ENCODE peak calls at places on chromosomes 2 and 18, in ten cellular contexts. One of them, this sample, is unnamed.

GRCh38 chr18:55586841-55587240 is 1.2 kb downstream of the TCF4 start:
- DNase-seq in KG1: no peak
- DNase-seq in RPMI7951: peak
- DNase-seq in nephron progenitor cell: no peak
- DNase-seq in stimulated activated CD4-positive, alpha-beta T cell treated with anti-CD3 and anti-CD28 coated beads, Interleukin-4, amount 100 ng/mL, for 48 hours: no peak
- DNase-seq in activated T-cell treated with anti-CD3 and anti-CD28 coated beads for 1 hour: no peak
- DNase-seq in NCI-H1092 treated with DMSO at 0.1 percent for 48 hours: peak
- DNase-seq in HCEC 1CT: peak
- DNase-seq in cardiac fibroblast: peak
- DNase-seq in substantia nigra: no peak
- DNase-seq in this sample: no peak

GRCh38 chr2:63051795-63052333 is 1.2 kb downstream of the OTX1 start:
- DNase-seq in NCI-H1092 treated with DMSO at 0.1 percent for 48 hours: no peak
- DNase-seq in cardiac fibroblast: no peak
- DNase-seq in HCEC 1CT: no peak
- DNase-seq in stimulated activated CD4-positive, alpha-beta T cell treated with anti-CD3 and anti-CD28 coated beads, Interleukin-4, amount 100 ng/mL, for 48 hours: no peak
- DNase-seq in substantia nigra: no peak
- DNase-seq in nephron progenitor cell: peak
- DNase-seq in RPMI7951: no peak
- DNase-seq in KG1: no peak
- DNase-seq in activated T-cell treated with anti-CD3 and anti-CD28 coated beads for 1 hour: no peak
- DNase-seq in this sample: no peak

GRCh38 chr18:2656237-2657042 is 914 bp downstream of the SMCHD1 start:
- DNase-seq in cardiac fibroblast: peak
- DNase-seq in HCEC 1CT: peak
- DNase-seq in NCI-H1092 treated with DMSO at 0.1 percent for 48 hours: peak
- DNase-seq in KG1: no peak
- DNase-seq in substantia nigra: peak
- DNase-seq in stimulated activated CD4-positive, alpha-beta T cell treated with anti-CD3 and anti-CD28 coated beads, Interleukin-4, amount 100 ng/mL, for 48 hours: peak
- DNase-seq in RPMI7951: peak
- DNase-seq in activated T-cell treated with anti-CD3 and anti-CD28 coated beads for 1 hour: peak
- DNase-seq in nephron progenitor cell: peak
- DNase-seq in this sample: no peak

GRCh38 chr2:96952016-96952750 is 34.2 kb downstream of the FAM178B start:
- DNase-seq in NCI-H1092 treated with DMSO at 0.1 percent for 48 hours: no peak
- DNase-seq in stimulated activated CD4-positive, alpha-beta T cell treated with anti-CD3 and anti-CD28 coated beads, Interleukin-4, amount 100 ng/mL, for 48 hours: no peak
- DNase-seq in RPMI7951: no peak
- DNase-seq in KG1: no peak
- DNase-seq in nephron progenitor cell: no peak
- DNase-seq in HCEC 1CT: no peak
- DNase-seq in cardiac fibroblast: no peak
- DNase-seq in substantia nigra: no peak
- DNase-seq in activated T-cell treated with anti-CD3 and anti-CD28 coated beads for 1 hour: no peak
- DNase-seq in this sample: no peak

GRCh38 chr18:80147418-80148315 is 38.6 kb downstream of the ADNP2 start:
- DNase-seq in nephron progenitor cell: peak
- DNase-seq in HCEC 1CT: peak
- DNase-seq in substantia nigra: peak
- DNase-seq in stimulated activated CD4-positive, alpha-beta T cell treated with anti-CD3 and anti-CD28 coated beads, Interleukin-4, amount 100 ng/mL, for 48 hours: peak
- DNase-seq in RPMI7951: peak
- DNase-seq in KG1: no peak
- DNase-seq in cardiac fibroblast: peak
- DNase-seq in activated T-cell treated with anti-CD3 and anti-CD28 coated beads for 1 hour: peak
- DNase-seq in NCI-H1092 treated with DMSO at 0.1 percent for 48 hours: peak
- DNase-seq in this sample: peak

GRCh38 chr2:113965644-113966043 is 75.8 kb downstream of the ACTR3 start:
- DNase-seq in substantia nigra: no peak
- DNase-seq in RPMI7951: peak
- DNase-seq in cardiac fibroblast: peak
- DNase-seq in HCEC 1CT: peak
- DNase-seq in activated T-cell treated with anti-CD3 and anti-CD28 coated beads for 1 hour: no peak
- DNase-seq in NCI-H1092 treated with DMSO at 0.1 percent for 48 hours: no peak
- DNase-seq in nephron progenitor cell: peak
- DNase-seq in KG1: no peak
- DNase-seq in stimulated activated CD4-positive, alpha-beta T cell treated with anti-CD3 and anti-CD28 coated beads, Interleukin-4, amount 100 ng/mL, for 48 hours: no peak
- DNase-seq in this sample: peak

GRCh38 chr2:37625781-37626548 is 45.5 kb downstream of the CDC42EP3 start:
- DNase-seq in cardiac fibroblast: no peak
- DNase-seq in RPMI7951: no peak
- DNase-seq in activated T-cell treated with anti-CD3 and anti-CD28 coated beads for 1 hour: peak
- DNase-seq in substantia nigra: no peak
- DNase-seq in HCEC 1CT: no peak
- DNase-seq in NCI-H1092 treated with DMSO at 0.1 percent for 48 hours: peak
- DNase-seq in nephron progenitor cell: no peak
- DNase-seq in KG1: peak
- DNase-seq in stimulated activated CD4-positive, alpha-beta T cell treated with anti-CD3 and anti-CD28 coated beads, Interleukin-4, amount 100 ng/mL, for 48 hours: peak
- DNase-seq in this sample: no peak

GRCh38 chr2:239819974-239820555 is 205.1 kb downstream of the NDUFA10 start:
- DNase-seq in KG1: no peak
- DNase-seq in HCEC 1CT: no peak
- DNase-seq in nephron progenitor cell: no peak
- DNase-seq in stimulated activated CD4-positive, alpha-beta T cell treated with anti-CD3 and anti-CD28 coated beads, Interleukin-4, amount 100 ng/mL, for 48 hours: no peak
- DNase-seq in substantia nigra: no peak
- DNase-seq in NCI-H1092 treated with DMSO at 0.1 percent for 48 hours: no peak
- DNase-seq in activated T-cell treated with anti-CD3 and anti-CD28 coated beads for 1 hour: no peak
- DNase-seq in cardiac fibroblast: no peak
- DNase-seq in RPMI7951: peak
- DNase-seq in this sample: no peak

This sample was measured in NCI-H524.